ENCODE peak calls at places on chromosome 4, in seven cellular contexts. L is H9, F is mesenchymal stem cell, G is neuronal stem cell, W is mesendoderm, N is H1, E is IMR-90. A is an unnamed sample.

GRCh38 chr4:83961575-83961974 is 425.7 kb downstream of the GPAT3 start:
- DNase-seq in L (no peak), F (no peak), G (no peak), W (no peak), N (no peak), E (peak), A (peak)

GRCh38 chr4:89114100-89114499 is 2.8 kb downstream of the TIGD2 start:
- DNase-seq in L (no peak), F (no peak), G (no peak), W (no peak), N (no peak), E (no peak), A (no peak)

GRCh38 chr4:19227701-19228100 is 1024.0 kb upstream of the SLIT2 start:
- DNase-seq in L (no peak), F (no peak), G (no peak), W (no peak), N (no peak), E (no peak), A (no peak)

GRCh38 chr4:38924266-38924827 is 56.7 kb downstream of the FAM114A1 start:
- DNase-seq in L (no peak), F (no peak), G (peak), W (no peak), N (no peak), E (no peak), A (peak)

GRCh38 chr4:76307670-76308014 is 1.1 kb downstream of the STBD1 start:
- DNase-seq in L (no peak), F (no peak), G (no peak), W (no peak), N (no peak), E (no peak), A (peak)

GRCh38 chr4:137310593-137311490 is 221.5 kb downstream of the PCDH18 start:
- DNase-seq in L (no peak), F (peak), G (no peak), W (no peak), N (no peak), E (peak), A (no peak)

GRCh38 chr4:179196511-179196910 is 1754.3 kb upstream of the AGA start:
- DNase-seq in L (no peak), F (peak), G (no peak), W (peak), N (no peak), E (peak), A (no peak)

GRCh38 chr4:64158648-64159326 is 250.5 kb downstream of the TECRL start:
- DNase-seq in L (peak), F (peak), G (peak), W (peak), N (peak), E (peak), A (peak)

GRCh38 chr4:102614801-102615200 is 113.6 kb downstream of the NFKB1 start:
- DNase-seq in L (peak), F (no peak), G (no peak), W (peak), N (no peak), E (no peak), A (no peak)

GRCh38 chr4:177313263-177313662 is 3.6 kb downstream of the NEIL3 start:
- DNase-seq in L (no peak), F (peak), G (no peak), W (no peak), N (no peak), E (peak), A (no peak)

GRCh38 chr4:99712530-99712929 is 54.9 kb upstream of the C4orf54 start:
- DNase-seq in L (no peak), F (no peak), G (no peak), W (no peak), N (no peak), E (no peak), A (no peak)

GRCh38 chr4:573122-573892 is 2.8 kb downstream of the TMEM271 start:
- DNase-seq in L (no peak), F (no peak), G (no peak), W (no peak), N (no peak), E (no peak), A (no peak)

GRCh38 chr4:40294339-40294738 is 40.8 kb upstream of the CHRNA9 start:
- DNase-seq in L (no peak), F (no peak), G (no peak), W (no peak), N (no peak), E (no peak), A (no peak)

GRCh38 chr4:40288547-40288946 is 46.6 kb upstream of the CHRNA9 start:
- DNase-seq in L (no peak), F (no peak), G (no peak), W (no peak), N (no peak), E (no peak), A (no peak)

GRCh38 chr4:40283968-40284367 is 51.2 kb upstream of the CHRNA9 start:
- DNase-seq in L (no peak), F (no peak), G (no peak), W (peak), N (no peak), E (no peak), A (peak)

GRCh38 chr4:40292313-40292759 is 42.8 kb upstream of the CHRNA9 start:
- DNase-seq in L (no peak), F (peak), G (no peak), W (peak), N (no peak), E (peak), A (no peak)

GRCh38 chr4:40289366-40290188 is 45.6 kb upstream of the CHRNA9 start:
- DNase-seq in L (no peak), F (no peak), G (no peak), W (no peak), N (no peak), E (peak), A (no peak)
- H2BK120ac ChIP-seq in L (no peak), F (no peak), G (no peak), W (no peak), N (no peak), E (no peak), A (no peak)

GRCh38 chr4:126593626-126594025 is 1039.1 kb upstream of the INTU start:
- DNase-seq in L (no peak), F (no peak), G (no peak), W (no peak), N (no peak), E (no peak), A (no peak)
- H2BK120ac ChIP-seq in L (no peak), F (no peak), G (no peak), W (no peak), N (no peak), E (no peak), A (no peak)

GRCh38 chr4:7157140-7157488 is 35.2 kb upstream of the SORCS2 start:
- DNase-seq in L (no peak), F (no peak), G (no peak), W (no peak), N (no peak), E (no peak), A (no peak)

GRCh38 chr4:7154351-7154981 is 37.9 kb upstream of the SORCS2 start:
- DNase-seq in L (no peak), F (no peak), G (no peak), W (no peak), N (no peak), E (no peak), A (no peak)

GRCh38 chr4:7156273-7157139 is 35.8 kb upstream of the SORCS2 start:
- DNase-seq in L (peak), F (peak), G (peak), W (peak), N (peak), E (peak), A (no peak)

GRCh38 chr4:7153711-7154110 is 38.6 kb upstream of the SORCS2 start:
- DNase-seq in L (no peak), F (no peak), G (no peak), W (no peak), N (no peak), E (no peak), A (no peak)

DNA sequence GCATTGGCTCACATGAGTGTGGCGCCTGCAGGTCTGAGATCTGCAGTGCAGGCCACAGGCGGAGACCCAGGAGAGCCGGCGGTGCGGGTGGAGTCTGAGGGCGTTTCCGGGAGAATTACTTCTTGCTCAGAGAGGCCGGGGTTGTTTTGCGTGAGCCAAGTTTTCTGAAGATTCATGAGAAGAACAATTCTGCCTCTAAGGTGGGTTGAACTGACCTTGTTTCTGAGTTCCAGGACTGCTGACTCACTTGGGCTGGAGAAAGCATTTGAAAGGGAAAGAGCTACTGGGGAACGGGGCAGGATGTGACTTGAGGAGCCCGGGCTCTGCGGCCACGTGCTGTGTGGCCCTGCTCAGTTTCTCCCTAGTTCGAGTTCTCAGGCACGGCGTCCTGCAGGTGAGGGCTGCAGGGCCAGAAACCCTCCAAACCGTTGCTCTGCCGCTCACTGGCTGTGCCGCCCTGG is 36.7 kb upstream of the SORCS2 start:
- DNase-seq in L (peak), F (no peak), G (no peak), W (no peak), N (no peak), E (no peak), A (no peak)
- H2BK120ac ChIP-seq in L (no peak), F (no peak), G (no peak), W (no peak), N (no peak), E (no peak), A (no peak)

GRCh38 chr4:34572026-34572425 is 1672.3 kb downstream of the ARAP2 start:
- DNase-seq in L (no peak), F (no peak), G (no peak), W (no peak), N (no peak), E (no peak), A (no peak)
- H2BK120ac ChIP-seq in L (no peak), F (no peak), G (no peak), W (no peak), N (no peak), E (no peak), A (no peak)

GRCh38 chr4:24143741-24144140 is 253.9 kb upstream of the PPARGC1A start:
- DNase-seq in L (no peak), F (no peak), G (no peak), W (no peak), N (no peak), E (no peak), A (no peak)
- H2BK120ac ChIP-seq in L (no peak), F (no peak), G (no peak), W (no peak), N (no peak), E (no peak), A (no peak)

GRCh38 chr4:114252499-114252898 is 273.1 kb upstream of the ARSJ start:
- DNase-seq in L (no peak), F (no peak), G (no peak), W (no peak), N (no peak), E (no peak), A (no peak)
- H2BK120ac ChIP-seq in L (no peak), F (no peak), G (no peak), W (no peak), N (no peak), E (peak), A (no peak)

DNA sequence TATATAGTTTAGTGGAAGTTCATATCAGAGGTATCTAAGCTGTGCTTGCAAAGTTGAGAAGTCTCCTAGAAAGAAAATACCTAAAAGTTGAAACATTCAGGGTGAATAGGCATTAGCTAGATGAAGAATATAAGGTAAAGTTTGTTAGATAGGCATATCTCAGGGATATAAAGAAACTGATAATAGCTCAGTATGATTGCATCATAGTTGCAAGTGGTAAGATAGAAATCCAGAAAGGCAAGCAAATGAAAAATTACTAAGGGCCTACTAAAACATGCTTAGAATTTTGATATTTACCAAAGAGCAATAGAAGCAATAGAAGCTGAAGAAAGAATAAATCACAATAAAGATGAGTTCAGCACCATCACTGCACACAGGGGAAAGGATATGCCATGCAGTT is 610.0 kb upstream of the ADGRL3 start:
- DNase-seq in L (no peak), F (no peak), G (no peak), W (no peak), N (no peak), E (no peak), A (no peak)
- H2BK120ac ChIP-seq in L (no peak), F (no peak), G (no peak), W (no peak), N (no peak), E (no peak), A (no peak)

A was measured in trophoblast cell.